ENCODE peak calls at places on chromosome 6, in four cellular contexts. L is ascending aorta; O is neural crest cell; E is CD8-positive, alpha-beta T cell. W is an unnamed sample.

GRCh38 chr6:87264481-87264880 is 57.9 kb upstream of the SMIM8 start:
- DNase-seq in O (no peak), E (no peak), L (no peak), W (no peak)

GRCh38 chr6:87669051-87669450 is 33.0 kb downstream of the AKIRIN2 start:
- DNase-seq in O (no peak), L (no peak), E (no peak), W (no peak)

GRCh38 chr6:111663232-111663631 is 57.6 kb upstream of the TRAF3IP2 start:
- DNase-seq in E (no peak), L (no peak), O (no peak), W (no peak)

GRCh38 chr6:33008944-33009861 is at the start of gene HLA-DOA:
- DNase-seq in O (peak; percentile 42), E (peak; percentile 64), L (no peak), W (peak; percentile 61)

GRCh38 chr6:159988983-159989454 is 20.1 kb downstream of the IGF2R start:
- DNase-seq in L (no peak), E (no peak), O (no peak), W (no peak)

GRCh38 chr6:167824591-167825041 is 2.1 kb upstream of the AFDN start:
- DNase-seq in O (no peak), L (no peak), E (no peak), W (no peak)

GRCh38 chr6:107030151-107030550 is 2.2 kb downstream of the MTRES1 start:
- DNase-seq in L (no peak), O (no peak), E (no peak), W (no peak)

GRCh38 chr6:91098006-91098405 is 511.1 kb upstream of the MAP3K7 start:
- DNase-seq in E (no peak), L (no peak), O (no peak), W (no peak)

GRCh38 chr6:14910692-14911547 is 334.9 kb upstream of the JARID2 start:
- DNase-seq in O (no peak), L (no peak), E (no peak), W (peak; percentile 34)

GRCh38 chr6:26053929-26054658 is 33.1 kb upstream of the HFE start:
- DNase-seq in O (no peak), E (no peak), L (no peak), W (no peak)

GRCh38 chr6:9986273-9986672 is 428.6 kb downstream of the TFAP2A start:
- DNase-seq in L (no peak), O (no peak), E (no peak), W (no peak)

DNA sequence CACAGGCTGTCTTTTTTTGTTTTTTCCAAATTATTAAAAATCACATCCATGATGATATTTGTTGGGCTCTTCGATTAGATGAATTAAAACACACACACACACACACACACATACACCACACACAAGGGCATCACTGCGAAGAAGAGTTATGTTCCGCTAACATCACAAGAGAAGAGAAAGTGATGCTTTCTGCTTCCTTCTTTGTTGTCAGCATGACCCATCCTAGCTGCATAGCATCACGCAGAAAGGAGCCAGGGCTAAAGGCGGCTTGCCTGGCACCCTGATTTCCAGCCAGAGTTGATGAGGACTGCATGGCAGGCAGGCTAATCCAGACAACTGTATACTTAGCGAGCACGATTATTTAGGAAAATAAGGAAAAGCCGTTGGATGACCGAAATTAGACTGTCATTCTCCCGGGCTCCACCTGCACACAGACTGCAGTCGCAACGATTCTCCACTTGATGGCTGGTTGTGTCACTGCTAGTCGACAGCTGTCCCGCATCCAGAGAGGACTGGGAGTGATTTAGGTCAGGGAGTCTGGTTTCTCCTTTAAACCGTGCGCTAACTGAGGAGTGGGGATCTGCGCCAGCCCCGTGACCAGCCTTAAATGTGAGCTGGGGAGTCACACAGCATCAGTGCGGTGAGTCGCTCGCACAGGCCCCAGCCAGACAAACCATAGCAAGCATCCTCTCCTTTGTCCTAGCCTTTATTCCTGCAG is 70.6 kb upstream of the SOX4 start:
- DNase-seq in O (no peak), E (no peak), L (no peak), W (no peak)
- TF ChIP-seq CTCF in O (peak; percentile 47), E (no peak), L (no peak), W (no peak)

DNA sequence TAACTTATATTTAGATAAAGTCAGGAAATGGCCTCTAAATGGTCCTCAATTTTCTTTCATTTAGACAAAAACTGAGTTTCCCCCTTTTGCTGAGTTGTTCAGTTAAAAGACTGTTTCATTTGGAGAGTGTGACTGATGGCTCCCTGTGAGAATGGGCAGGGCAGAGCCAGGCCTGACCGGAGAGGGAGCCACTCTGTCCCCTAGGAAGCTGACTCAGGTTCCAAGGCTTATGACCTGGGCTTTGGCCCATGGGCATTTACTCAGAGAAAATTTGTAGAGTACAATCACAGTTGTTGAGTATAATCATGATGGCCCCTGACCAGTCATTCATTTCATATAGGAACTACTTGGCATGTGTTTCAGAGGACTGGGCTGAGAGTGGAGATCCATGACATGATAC is 37.0 kb upstream of the AIG1 start:
- DNase-seq in L (no peak), O (no peak), E (no peak), W (no peak)
- TF ChIP-seq CTCF in L (no peak), O (no peak), E (no peak), W (no peak)

DNA sequence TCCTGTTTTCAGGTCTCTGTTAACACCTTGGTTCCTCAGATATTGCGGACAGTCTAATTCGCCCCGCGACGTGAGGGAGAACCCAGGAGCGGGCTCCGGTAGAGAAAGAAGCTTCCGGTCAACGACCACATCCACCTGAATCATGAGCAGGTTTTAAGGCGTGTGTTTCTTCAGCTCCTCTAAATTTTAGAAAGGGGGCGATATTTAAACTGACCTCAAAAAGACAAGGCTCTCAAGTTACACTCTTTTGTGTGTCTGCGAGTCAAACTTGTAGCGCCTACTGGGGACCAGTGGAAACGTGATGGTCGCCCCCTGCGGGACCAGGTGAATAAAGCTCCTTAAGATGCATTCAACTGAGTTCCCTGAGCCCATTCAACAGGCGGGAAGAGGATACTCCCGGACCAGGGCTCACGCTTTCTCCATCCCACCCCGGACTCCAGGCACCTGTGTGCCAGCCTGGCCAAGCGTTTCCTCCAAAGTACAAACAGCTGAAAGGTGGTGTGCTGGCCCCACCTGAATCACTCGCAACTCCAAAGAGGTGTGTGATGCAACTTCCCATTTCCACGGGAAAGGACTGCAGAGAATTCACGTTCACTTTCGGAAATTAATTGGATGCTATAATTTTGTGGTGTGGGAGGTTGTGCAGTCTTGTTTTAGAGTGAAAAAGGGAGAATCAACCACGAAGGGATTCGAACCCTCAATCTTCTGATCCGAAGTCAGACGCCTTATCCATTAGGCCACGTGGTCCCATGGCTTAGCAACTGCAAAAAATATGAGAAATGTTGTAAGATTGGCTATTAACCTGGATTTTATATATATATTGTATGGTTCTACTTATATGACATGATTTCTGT is 17.0 kb downstream of the GPX5 start:
- DNase-seq in E (peak; percentile 47), O (peak; percentile 62), L (no peak), W (no peak)
- TF ChIP-seq CTCF in E (no peak), O (peak; percentile 81), L (peak; percentile 6), W (no peak)

DNA sequence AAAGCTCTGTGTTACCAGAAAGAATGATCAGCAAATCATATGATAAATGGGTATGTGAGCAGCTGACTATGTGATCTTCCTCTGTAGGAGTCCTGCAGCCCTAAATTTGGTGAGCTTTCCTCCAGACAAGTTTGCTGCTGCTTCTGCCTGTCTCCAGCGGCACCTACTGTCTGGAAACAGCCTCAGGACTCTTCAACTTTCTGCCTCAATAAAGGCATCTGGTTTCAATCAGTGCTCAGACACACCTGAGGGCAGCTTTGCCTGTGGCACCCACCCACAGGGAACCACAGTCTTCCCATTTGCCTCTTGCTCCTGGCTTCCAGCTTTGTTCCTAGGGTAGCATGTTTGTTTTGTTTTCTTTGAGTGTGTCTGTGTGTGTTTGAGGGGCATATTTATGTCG is 727.9 kb upstream of the MAN1A1 start:
- DNase-seq in L (no peak), O (no peak), E (no peak), W (no peak)
- TF ChIP-seq CTCF in L (no peak), O (peak; percentile 38), E (no peak), W (no peak)

DNA sequence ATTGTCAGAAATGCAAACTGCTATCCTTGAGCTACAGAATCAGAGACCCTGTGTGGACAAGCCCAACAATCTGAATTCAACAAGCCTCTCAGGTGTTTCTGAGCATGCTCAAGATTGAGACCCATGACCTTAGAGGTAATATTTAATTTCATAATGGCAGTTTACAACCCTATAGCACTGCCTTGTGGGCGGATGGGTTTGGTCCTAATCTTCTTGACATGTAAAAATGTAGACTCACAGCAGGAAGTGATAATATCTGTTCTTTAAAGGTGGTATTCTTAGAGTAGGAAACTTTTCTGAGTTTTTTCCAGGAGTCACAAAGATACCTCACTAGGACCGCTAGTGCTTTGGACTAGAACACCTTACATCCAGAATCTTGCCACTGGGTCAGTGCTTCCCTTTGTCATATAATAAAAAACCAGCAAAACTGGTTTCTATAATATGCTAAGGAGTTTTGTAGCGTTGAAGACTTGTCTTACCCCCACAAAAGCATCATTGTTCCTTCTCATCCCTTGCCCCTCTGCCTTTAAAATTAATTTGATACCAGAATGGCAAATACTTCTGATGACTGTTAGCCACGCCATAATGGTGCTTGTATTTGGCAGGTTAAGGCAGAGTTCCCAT is 52.6 kb downstream of the E2F3 start:
- DNase-seq in E (no peak), L (no peak), O (no peak), W (no peak)
- TF ChIP-seq CTCF in E (no peak), L (no peak), O (no peak), W (no peak)

DNA sequence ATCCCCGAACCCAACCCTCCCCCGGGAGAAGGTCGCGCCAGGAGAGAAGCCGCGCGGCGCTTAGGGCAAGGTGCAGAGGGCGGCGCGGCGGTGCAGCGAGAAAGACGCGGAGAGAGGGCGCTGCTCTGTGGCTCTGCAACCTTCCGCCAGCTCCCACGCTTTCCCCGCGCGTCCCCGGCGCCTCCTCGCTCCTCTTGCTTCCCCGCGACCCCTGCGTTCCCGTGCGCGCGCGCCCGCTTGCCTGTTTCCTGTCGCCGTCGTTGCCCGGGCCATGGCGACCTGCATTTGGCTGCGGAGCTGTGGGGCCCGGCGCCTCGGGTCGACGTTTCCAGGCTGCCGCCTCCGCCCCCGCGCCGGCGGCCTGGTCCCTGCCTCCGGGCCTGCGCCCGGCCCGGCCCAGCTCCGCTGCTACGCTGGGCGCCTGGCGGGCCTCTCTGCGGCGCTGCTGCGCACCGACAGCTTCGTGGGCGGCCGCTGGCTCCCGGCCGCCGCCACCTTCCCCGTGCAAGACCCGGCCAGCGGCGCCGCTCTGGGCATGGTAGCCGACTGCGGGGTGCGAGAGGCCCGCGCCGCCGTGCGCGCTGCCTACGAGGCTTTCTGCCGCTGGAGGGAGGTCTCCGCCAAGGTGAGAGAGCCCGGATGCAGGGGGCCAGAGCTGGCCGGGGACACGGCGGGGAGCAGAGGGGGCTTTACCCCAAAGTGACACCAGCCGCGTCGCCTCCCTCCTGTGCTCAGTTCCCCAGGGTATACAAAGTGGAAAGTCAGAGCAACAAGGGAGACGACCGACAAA is at the start of gene ALDH5A1:
- DNase-seq in O (peak; percentile 70), E (peak; percentile 79), L (no peak), W (peak; percentile 75)
- TF ChIP-seq CTCF in O (peak; percentile 12), E (no peak), L (peak; percentile 40), W (peak; percentile 29)

DNA sequence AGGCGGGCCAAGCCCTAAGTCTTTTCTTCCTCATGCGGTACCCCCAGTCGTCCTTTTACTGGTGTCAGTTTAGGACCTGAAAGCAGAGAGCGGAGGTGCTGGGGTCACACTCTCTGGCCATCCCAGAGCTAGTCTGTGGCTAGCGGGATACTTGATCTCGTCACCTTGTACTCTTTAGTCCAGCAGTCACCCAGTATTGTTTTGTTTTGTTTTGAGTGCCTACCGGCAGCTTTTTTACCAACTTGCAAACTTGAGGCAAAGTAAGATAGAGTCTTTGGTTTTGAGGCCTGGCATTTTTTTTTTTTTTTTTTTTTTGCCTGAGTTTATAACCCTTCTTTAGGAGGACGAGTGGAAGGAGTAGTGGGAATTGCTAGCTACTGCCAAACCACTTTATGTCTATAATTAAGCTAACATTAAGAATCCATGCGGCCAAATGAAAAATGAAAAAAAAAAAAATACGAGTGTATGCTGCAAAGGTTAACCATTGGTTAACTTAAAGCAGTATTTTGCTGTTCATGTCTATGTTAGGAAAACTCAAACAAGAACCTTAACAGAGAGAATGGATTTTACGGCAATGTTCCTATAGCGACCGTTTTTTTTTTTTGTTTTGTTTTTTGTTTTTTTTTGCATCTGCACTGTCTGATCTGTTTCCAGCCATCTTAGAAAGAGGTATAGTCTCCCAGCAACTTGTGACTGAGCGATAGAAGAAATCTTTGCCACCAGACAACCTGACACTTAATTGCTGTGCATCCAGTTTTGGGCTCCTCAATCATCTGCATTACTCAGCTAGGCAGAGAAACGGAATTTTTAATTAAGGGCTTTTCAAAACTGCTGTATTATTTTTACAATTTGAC is 56.8 kb downstream of the FAM217A start:
- DNase-seq in O (no peak), E (peak; percentile 17), L (no peak), W (no peak)
- TF ChIP-seq CTCF in O (peak; percentile 8), E (no peak), L (no peak), W (no peak)